ENCODE peak calls at places on chromosomes 16 and 17, in seven cellular contexts. One of them, this sample, is unnamed.

GRCh38 chr17:9409026-9409425 is 166.6 kb downstream of the STX8 start:
- DNase-seq in T47D: peak; percentile 63
- DNase-seq in anterior cingulate cortex: no peak
- DNase-seq in SJSA1: no peak
- DNase-seq in heart left ventricle: no peak
- DNase-seq in NCI-H748 treated with DMSO at 0.1 percent for 48 hours: no peak
- DNase-seq in WTC11: no peak
- DNase-seq in this sample: no peak

GRCh38 chr17:4886830-4887229 is 12.5 kb upstream of the C17orf107 start:
- DNase-seq in T47D: no peak
- DNase-seq in anterior cingulate cortex: no peak
- DNase-seq in SJSA1: no peak
- DNase-seq in heart left ventricle: no peak
- DNase-seq in NCI-H748 treated with DMSO at 0.1 percent for 48 hours: no peak
- DNase-seq in WTC11: no peak
- DNase-seq in this sample: no peak

GRCh38 chr16:80710918-80711317 is 93.5 kb downstream of the CDYL2 start:
- DNase-seq in T47D: peak; percentile 56
- DNase-seq in anterior cingulate cortex: no peak
- DNase-seq in SJSA1: no peak
- DNase-seq in heart left ventricle: no peak
- DNase-seq in NCI-H748 treated with DMSO at 0.1 percent for 48 hours: no peak
- DNase-seq in WTC11: no peak
- DNase-seq in this sample: no peak

GRCh38 chr16:26709175-26709574 is 357.6 kb upstream of the C16orf82 start:
- DNase-seq in T47D: no peak
- DNase-seq in anterior cingulate cortex: no peak
- DNase-seq in SJSA1: no peak
- DNase-seq in heart left ventricle: no peak
- DNase-seq in NCI-H748 treated with DMSO at 0.1 percent for 48 hours: no peak
- DNase-seq in WTC11: peak; percentile 17
- DNase-seq in this sample: no peak

GRCh38 chr17:30343741-30344140 is 9.9 kb upstream of the TMIGD1 start:
- DNase-seq in T47D: no peak
- DNase-seq in anterior cingulate cortex: no peak
- DNase-seq in SJSA1: no peak
- DNase-seq in heart left ventricle: no peak
- DNase-seq in NCI-H748 treated with DMSO at 0.1 percent for 48 hours: no peak
- DNase-seq in WTC11: no peak
- DNase-seq in this sample: no peak

GRCh38 chr17:55730380-55730779 is 7.7 kb upstream of the TMEM100 start:
- DNase-seq in T47D: no peak
- DNase-seq in anterior cingulate cortex: no peak
- DNase-seq in SJSA1: no peak
- DNase-seq in heart left ventricle: no peak
- DNase-seq in NCI-H748 treated with DMSO at 0.1 percent for 48 hours: no peak
- DNase-seq in WTC11: no peak
- DNase-seq in this sample: no peak

GRCh38 chr17:82272495-82273326 is 789 bp downstream of the CSNK1D start:
- DNase-seq in T47D: peak; percentile 35
- DNase-seq in anterior cingulate cortex: no peak
- DNase-seq in SJSA1: no peak
- DNase-seq in heart left ventricle: peak; percentile 66
- DNase-seq in NCI-H748 treated with DMSO at 0.1 percent for 48 hours: no peak
- DNase-seq in WTC11: peak; percentile 50
- DNase-seq in this sample: peak; percentile 42

GRCh38 chr17:29713626-29714025 is 90.9 kb upstream of the CORO6 start:
- DNase-seq in T47D: no peak
- DNase-seq in anterior cingulate cortex: no peak
- DNase-seq in SJSA1: no peak
- DNase-seq in heart left ventricle: no peak
- DNase-seq in NCI-H748 treated with DMSO at 0.1 percent for 48 hours: no peak
- DNase-seq in WTC11: no peak
- DNase-seq in this sample: no peak

GRCh38 chr17:30345089-30345433 is 11.2 kb upstream of the TMIGD1 start:
- DNase-seq in T47D: no peak
- DNase-seq in anterior cingulate cortex: no peak
- DNase-seq in SJSA1: no peak
- DNase-seq in heart left ventricle: no peak
- DNase-seq in NCI-H748 treated with DMSO at 0.1 percent for 48 hours: no peak
- DNase-seq in WTC11: no peak
- DNase-seq in this sample: no peak

GRCh38 chr16:49455181-49455990 is 81.8 kb downstream of the C16orf78 start:
- DNase-seq in T47D: no peak
- DNase-seq in anterior cingulate cortex: no peak
- DNase-seq in SJSA1: peak; percentile 22
- DNase-seq in heart left ventricle: no peak
- DNase-seq in NCI-H748 treated with DMSO at 0.1 percent for 48 hours: no peak
- DNase-seq in WTC11: no peak
- DNase-seq in this sample: no peak

GRCh38 chr17:21513012-21513570 is 136.9 kb downstream of the KCNJ12 start:
- DNase-seq in T47D: peak; percentile 69
- DNase-seq in anterior cingulate cortex: peak; percentile 9
- DNase-seq in SJSA1: peak; percentile 68
- DNase-seq in heart left ventricle: peak; percentile 81
- DNase-seq in NCI-H748 treated with DMSO at 0.1 percent for 48 hours: peak; percentile 34
- DNase-seq in WTC11: peak; percentile 84
- DNase-seq in this sample: peak; percentile 80

GRCh38 chr16:27281285-27281684 is 12.7 kb upstream of the NSMCE1 start:
- DNase-seq in T47D: no peak
- DNase-seq in anterior cingulate cortex: no peak
- DNase-seq in SJSA1: no peak
- DNase-seq in heart left ventricle: no peak
- DNase-seq in NCI-H748 treated with DMSO at 0.1 percent for 48 hours: no peak
- DNase-seq in WTC11: no peak
- DNase-seq in this sample: no peak

GRCh38 chr17:30413109-30413508 is 34.4 kb downstream of the CPD start:
- DNase-seq in T47D: no peak
- DNase-seq in anterior cingulate cortex: no peak
- DNase-seq in SJSA1: no peak
- DNase-seq in heart left ventricle: no peak
- DNase-seq in NCI-H748 treated with DMSO at 0.1 percent for 48 hours: no peak
- DNase-seq in WTC11: no peak
- DNase-seq in this sample: no peak

GRCh38 chr17:80030730-80031410 is 4.8 kb downstream of the TBC1D16 start:
- DNase-seq in T47D: peak; percentile 96
- DNase-seq in anterior cingulate cortex: no peak
- DNase-seq in SJSA1: no peak
- DNase-seq in heart left ventricle: no peak
- DNase-seq in NCI-H748 treated with DMSO at 0.1 percent for 48 hours: peak; percentile 51
- DNase-seq in WTC11: no peak
- DNase-seq in this sample: no peak

GRCh38 chr17:9798724-9799123 is 7.3 kb upstream of the DHRS7C start:
- DNase-seq in T47D: no peak
- DNase-seq in anterior cingulate cortex: no peak
- DNase-seq in SJSA1: no peak
- DNase-seq in heart left ventricle: no peak
- DNase-seq in NCI-H748 treated with DMSO at 0.1 percent for 48 hours: peak; percentile 12
- DNase-seq in WTC11: no peak
- DNase-seq in this sample: no peak

GRCh38 chr16:74868501-74868900 is 93.9 kb upstream of the FA2H start:
- DNase-seq in T47D: peak; percentile 2
- DNase-seq in anterior cingulate cortex: no peak
- DNase-seq in SJSA1: no peak
- DNase-seq in heart left ventricle: no peak
- DNase-seq in NCI-H748 treated with DMSO at 0.1 percent for 48 hours: no peak
- DNase-seq in WTC11: no peak
- DNase-seq in this sample: peak; percentile 24

This sample was measured in activated naive CD4-positive, alpha-beta T cell treated with anti-CD3 and anti-CD28 coated beads for 36 hours.